ENCODE peak calls at places on chromosome 16, in four cellular contexts. I is A549, W is K562, Y is HepG2. X is an unnamed sample.

GRCh38 chr16:11390573-11391495 is 45.6 kb downstream of the RMI2 start:
- DNase-seq in I (no peak), W (no peak), Y (no peak), X (no peak)

GRCh38 chr16:56479469-56479868 is 28.1 kb downstream of the OGFOD1 start:
- DNase-seq in I (no peak), W (no peak), Y (no peak), X (no peak)

GRCh38 chr16:28925386-28926228 is 569 bp upstream of the RABEP2 start:
- DNase-seq in I (peak; percentile 84), W (peak; percentile 76), Y (peak; percentile 73), X (no peak)

GRCh38 chr16:27449434-27450188 is 47.6 kb downstream of the IL21R start:
- DNase-seq in I (no peak), W (no peak), Y (no peak), X (no peak)

GRCh38 chr16:14579266-14579665 is 50.8 kb downstream of the PARN start:
- DNase-seq in I (peak; percentile 17), W (no peak), Y (no peak), X (no peak)

GRCh38 chr16:26531290-26531730 is 535.4 kb upstream of the C16orf82 start:
- DNase-seq in I (no peak), W (no peak), Y (no peak), X (no peak)

GRCh38 chr16:6888536-6888935 is 444.1 kb upstream of the RBFOX1 start:
- DNase-seq in I (no peak), W (no peak), Y (no peak), X (no peak)

GRCh38 chr16:21645261-21645721 is 7.1 kb downstream of the IGSF6 start:
- DNase-seq in I (no peak), W (no peak), Y (no peak), X (no peak)

GRCh38 chr16:86854058-86854621 is 275.8 kb downstream of the FOXL1 start:
- DNase-seq in I (no peak), W (no peak), Y (no peak), X (no peak)

GRCh38 chr16:29982560-29983419 is 9.1 kb downstream of the TAOK2 start:
- DNase-seq in I (no peak), W (no peak), Y (no peak), X (no peak)

GRCh38 chr16:51147776-51148673 is 3.0 kb downstream of the SALL1 start:
- DNase-seq in I (no peak), W (no peak), Y (no peak), X (peak; percentile 17)

GRCh38 chr16:52617591-52617990 is 70.6 kb upstream of the TOX3 start:
- DNase-seq in I (no peak), W (no peak), Y (no peak), X (no peak)

GRCh38 chr16:87348616-87349157 is 31.5 kb upstream of the C16orf95 start:
- DNase-seq in I (no peak), W (no peak), Y (no peak), X (no peak)

GRCh38 chr16:65002265-65002664 is 119.6 kb downstream of the CDH11 start:
- DNase-seq in I (no peak), W (no peak), Y (no peak), X (no peak)

GRCh38 chr16:64586756-64587155 is 535.1 kb downstream of the CDH11 start:
- DNase-seq in I (no peak), W (no peak), Y (no peak), X (no peak)

GRCh38 chr16:21973945-21974344 is 20.8 kb downstream of the UQCRC2 start:
- DNase-seq in I (no peak), W (no peak), Y (no peak), X (no peak)

GRCh38 chr16:75703341-75703740 is 2.1 kb upstream of the DUXB start:
- DNase-seq in I (no peak), W (no peak), Y (no peak), X (no peak)

DNA sequence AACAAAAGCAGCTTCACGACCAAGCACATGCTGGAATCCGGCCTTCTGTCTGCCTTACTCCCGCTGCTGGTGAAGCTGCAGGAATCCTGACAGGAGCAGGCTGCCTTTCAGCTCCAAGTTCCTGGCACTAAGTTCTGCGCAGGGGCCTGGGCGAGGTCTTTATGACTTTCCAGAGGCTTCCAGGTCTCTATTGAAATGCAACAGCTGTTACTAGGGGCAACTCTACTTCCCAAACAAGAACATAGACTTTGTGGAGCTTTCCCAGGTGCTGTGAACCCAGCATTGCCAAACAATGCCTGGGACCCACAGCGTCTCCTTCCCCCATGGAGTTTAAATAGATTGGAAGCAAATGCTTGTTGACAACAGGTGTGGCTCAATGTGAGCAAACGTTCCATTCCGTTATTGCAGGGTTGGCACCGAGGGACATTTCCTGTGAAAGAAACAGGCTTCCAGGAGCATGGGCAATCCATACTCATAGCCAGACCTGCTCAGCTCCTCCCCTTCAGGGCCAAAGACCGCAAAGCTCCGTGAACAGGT is 156.0 kb downstream of the CDH13 start:
- DNase-seq in I (no peak), W (no peak), Y (no peak), X (no peak)
- TF ChIP-seq USF2 in I (no peak), W (no peak), Y (no peak), X (no peak)

GRCh38 chr16:68074850-68075249 is 10.3 kb upstream of the NFATC3 start:
- DNase-seq in I (no peak), W (no peak), Y (no peak), X (no peak)
- TF ChIP-seq MAFK in I (no peak), W (no peak), Y (no peak), X (no peak)

GRCh38 chr16:88359008-88359407 is 23.8 kb upstream of the ZNF469 start:
- DNase-seq in I (no peak), W (no peak), Y (no peak), X (no peak)

GRCh38 chr16:88356727-88357199 is 26.0 kb upstream of the ZNF469 start:
- DNase-seq in I (no peak), W (no peak), Y (no peak), X (no peak)

GRCh38 chr16:88356124-88356726 is 26.5 kb upstream of the ZNF469 start:
- DNase-seq in I (no peak), W (no peak), Y (no peak), X (no peak)

GRCh38 chr16:88357306-88358032 is 25.3 kb upstream of the ZNF469 start:
- DNase-seq in I (no peak), W (no peak), Y (no peak), X (no peak)

GRCh38 chr16:88358033-88358481 is 24.7 kb upstream of the ZNF469 start:
- DNase-seq in I (no peak), W (no peak), Y (no peak), X (no peak)
- TF ChIP-seq CHD2 in I (no peak), W (no peak), Y (no peak), X (no peak)

GRCh38 chr16:89618114-89618999 is 4.9 kb downstream of the DPEP1 start:
- DNase-seq in I (peak; percentile 69), W (no peak), Y (no peak), X (no peak)
- TF ChIP-seq USF2 in I (no peak), W (no peak), Y (no peak), X (no peak)

GRCh38 chr16:680625-680945 is 375 bp downstream of the STUB1 start:
- DNase-seq in I (no peak), W (no peak), Y (no peak), X (no peak)
- TF ChIP-seq MAFK in I (no peak), W (no peak), Y (no peak), X (no peak)

GRCh38 chr16:58494981-58495860 is 4.7 kb upstream of the NDRG4 start:
- DNase-seq in I (peak; percentile 92), W (peak; percentile 86), Y (peak; percentile 96), X (no peak)

GRCh38 chr16:58492066-58492465 is 7.9 kb upstream of the NDRG4 start:
- DNase-seq in I (no peak), W (no peak), Y (no peak), X (no peak)

GRCh38 chr16:58493756-58494431 is 6.0 kb upstream of the NDRG4 start:
- DNase-seq in I (no peak), W (no peak), Y (no peak), X (no peak)

GRCh38 chr16:58490100-58490499 is 9.8 kb upstream of the NDRG4 start:
- DNase-seq in I (no peak), W (no peak), Y (no peak), X (no peak)

DNA sequence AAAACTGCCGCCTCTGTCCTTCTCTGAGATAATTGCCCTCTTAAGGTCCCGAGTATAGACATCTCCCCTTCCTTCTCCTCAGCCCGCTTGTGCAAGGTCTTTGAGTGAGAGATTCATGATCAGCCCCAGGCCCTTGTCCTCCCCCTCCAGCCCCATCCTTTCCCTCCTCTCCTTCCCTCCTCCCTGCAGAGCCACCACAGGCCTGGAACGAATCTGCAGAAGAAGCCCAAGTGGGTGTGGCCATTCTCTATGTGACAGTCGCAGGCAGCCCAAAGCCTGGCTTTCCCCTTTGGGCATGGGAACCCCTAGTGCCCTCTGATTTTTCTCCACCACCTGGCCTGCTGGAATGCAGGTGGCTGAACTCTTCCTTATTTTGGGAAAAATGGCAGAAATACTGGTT is 7.2 kb upstream of the NDRG4 start:
- DNase-seq in I (no peak), W (peak; percentile 29), Y (no peak), X (no peak)
- TF ChIP-seq CHD2 in I (no peak), W (no peak), Y (no peak), X (no peak)

DNA sequence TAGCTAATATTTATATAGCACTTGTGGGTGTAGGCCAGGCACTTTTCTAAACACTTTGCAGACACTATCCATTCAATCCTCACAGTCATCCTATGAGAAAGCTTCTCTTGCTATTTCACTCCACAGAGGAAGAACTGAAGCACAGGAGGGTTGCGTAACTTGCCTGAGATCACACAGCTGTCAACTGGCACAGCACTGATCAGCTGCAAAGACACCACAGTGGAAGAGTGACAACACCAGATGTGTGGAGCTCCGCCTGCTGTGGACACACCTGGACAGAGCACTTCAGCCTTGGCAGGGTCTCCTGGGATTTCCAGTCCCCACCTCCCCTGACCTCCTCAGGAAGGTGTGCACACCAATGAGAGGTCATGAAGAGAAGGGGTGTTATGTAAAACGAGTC is 13.3 kb upstream of the CNEP1R1 start:
- DNase-seq in I (no peak), W (no peak), Y (no peak), X (no peak)
- TF ChIP-seq USF2 in I (no peak), W (no peak), Y (no peak), X (no peak)

GRCh38 chr16:10282367-10282766 is 100.1 kb upstream of the GRIN2A start:
- DNase-seq in I (no peak), W (no peak), Y (no peak), X (no peak)
- TF ChIP-seq MAFK in I (no peak), W (no peak), Y (no peak), X (no peak)